ENCODE peak calls at places on chromosomes 6 and 20, in eight cellular contexts. R, S, F, E, K, O, Q and J are unnamed samples.

GRCh38 chr6:34834789-34835518 is 43.1 kb downstream of the BLTP3A start:
- DNase-seq in R (no peak), S (no peak), F (no peak), E (no peak), K (no peak), O (no peak), Q (no peak), J (no peak)

GRCh38 chr6:47483853-47484546 is 6.4 kb downstream of the CD2AP start:
- DNase-seq in R (no peak), S (no peak), F (no peak), E (no peak), K (no peak), O (no peak), Q (no peak), J (no peak)

GRCh38 chr20:50252715-50253500 is 62.3 kb downstream of the CEBPB start:
- DNase-seq in R (no peak), S (no peak), F (no peak), E (no peak), K (no peak), O (no peak), Q (no peak), J (no peak)

GRCh38 chr6:11667876-11668275 is 110.7 kb downstream of the ADTRP start:
- DNase-seq in R (no peak), S (no peak), F (no peak), E (no peak), K (no peak), O (no peak), Q (no peak), J (no peak)

GRCh38 chr6:106739387-106739786 is 110.0 kb downstream of the QRSL1 start:
- DNase-seq in R (no peak), S (peak; percentile 84), F (no peak), E (peak; percentile 59), K (peak; percentile 95), O (peak; percentile 38), Q (no peak), J (no peak)

GRCh38 chr6:111944541-111944940 is 71.3 kb upstream of the FYN start:
- DNase-seq in R (no peak), S (no peak), F (no peak), E (no peak), K (no peak), O (no peak), Q (no peak), J (no peak)

GRCh38 chr6:98831057-98832031 is 3.0 kb upstream of the POU3F2 start:
- DNase-seq in R (peak; percentile 40), S (no peak), F (no peak), E (no peak), K (no peak), O (no peak), Q (peak; percentile 23), J (no peak)

GRCh38 chr20:51122931-51123658 is 100.2 kb upstream of the KCNG1 start:
- DNase-seq in R (no peak), S (no peak), F (no peak), E (no peak), K (no peak), O (no peak), Q (no peak), J (no peak)

GRCh38 chr6:111730835-111731234 is 125.2 kb upstream of the TRAF3IP2 start:
- DNase-seq in R (no peak), S (peak; percentile 71), F (no peak), E (no peak), K (peak; percentile 18), O (no peak), Q (no peak), J (no peak)

GRCh38 chr20:19079536-19080299 is 132.7 kb upstream of the SLC24A3 start:
- DNase-seq in R (no peak), S (no peak), F (no peak), E (no peak), K (no peak), O (no peak), Q (no peak), J (no peak)

GRCh38 chr20:37538003-37538402 is 10.3 kb upstream of the BLCAP start:
- DNase-seq in R (no peak), S (no peak), F (no peak), E (no peak), K (no peak), O (no peak), Q (no peak), J (no peak)

GRCh38 chr6:158660331-158660730 is 10.5 kb downstream of the SYTL3 start:
- DNase-seq in R (peak; percentile 42), S (peak; percentile 52), F (no peak), E (no peak), K (peak; percentile 59), O (peak; percentile 67), Q (no peak), J (peak; percentile 54)

GRCh38 chr6:16746812-16747211 is 14.4 kb downstream of the ATXN1 start:
- DNase-seq in R (no peak), S (no peak), F (no peak), E (no peak), K (no peak), O (no peak), Q (no peak), J (no peak)

GRCh38 chr6:125718109-125718508 is 31.3 kb upstream of the HEY2 start:
- DNase-seq in R (no peak), S (no peak), F (no peak), E (no peak), K (no peak), O (no peak), Q (no peak), J (no peak)

GRCh38 chr6:128569737-128570438 is 49.5 kb upstream of the PTPRK start:
- DNase-seq in R (no peak), S (no peak), F (no peak), E (no peak), K (no peak), O (no peak), Q (no peak), J (no peak)

DNA sequence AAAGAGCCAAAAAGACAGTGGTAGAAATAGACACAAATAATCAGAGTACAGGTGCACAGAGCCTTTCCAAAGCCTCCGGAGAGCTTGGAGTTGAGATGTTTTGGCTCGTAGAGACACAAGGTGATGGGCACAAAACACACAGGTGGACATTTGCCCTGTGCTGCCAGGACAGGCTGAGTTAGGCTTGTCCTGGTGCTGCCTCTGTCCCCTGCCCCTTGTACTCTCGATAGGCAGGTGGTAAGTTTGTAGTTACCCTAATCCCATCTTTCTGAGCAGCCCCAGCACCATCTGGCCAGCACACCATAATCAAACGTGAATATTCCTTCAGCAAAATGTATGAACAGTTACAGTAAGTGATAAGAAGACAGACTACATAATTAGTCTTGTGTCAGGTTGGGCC is 95.5 kb downstream of the FOXC1 start:
- DNase-seq in R (no peak), S (no peak), F (no peak), E (no peak), K (no peak), O (no peak), Q (no peak), J (no peak)
- TF ChIP-seq CTCF in R (no peak), S (no peak), F (no peak), E (no peak), K (no peak), O (no peak), Q (no peak), J (no peak)

DNA sequence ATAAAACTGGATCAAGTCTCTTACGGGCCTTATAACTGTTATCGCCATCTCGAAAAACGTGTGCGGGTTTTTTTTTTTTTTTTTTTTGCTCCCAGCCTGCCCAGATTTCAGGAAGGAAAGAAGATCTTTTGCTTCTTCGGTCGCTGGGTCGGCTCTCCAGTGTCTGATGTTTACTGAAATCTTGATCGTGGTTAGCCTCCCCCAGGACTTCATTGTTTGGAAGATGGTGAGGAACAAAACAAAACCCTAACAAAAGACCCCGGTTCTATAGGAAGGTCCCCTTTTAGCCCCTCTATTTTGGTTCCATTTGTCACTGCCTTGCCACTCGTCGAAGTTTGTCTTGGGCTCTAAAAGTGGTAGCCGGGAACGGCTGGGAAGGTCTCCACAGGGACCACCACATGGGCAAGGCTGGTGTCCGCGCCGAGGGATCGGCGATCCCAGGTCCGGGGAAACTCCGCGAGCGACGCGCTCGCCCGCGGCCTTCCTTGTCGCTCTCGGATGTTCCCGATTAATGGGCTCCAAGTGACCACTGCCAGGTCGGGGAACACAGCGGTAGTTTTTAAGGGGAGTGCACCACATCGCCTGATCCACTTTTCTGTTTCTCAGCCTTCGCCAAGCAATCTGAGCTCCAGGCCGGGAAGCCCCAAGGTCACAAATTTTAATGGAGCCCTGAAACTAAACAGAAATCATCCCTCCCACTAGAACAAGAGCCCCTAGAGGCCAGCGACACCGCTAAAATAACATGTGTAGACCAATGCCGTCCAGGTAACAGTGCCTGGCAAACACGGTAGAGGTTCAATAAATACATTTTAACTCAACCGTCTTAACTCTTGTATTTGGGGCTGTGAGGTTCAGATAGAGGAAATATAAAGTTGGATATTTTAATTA is 27.0 kb downstream of the TRIM27 start:
- DNase-seq in R (peak; percentile 64), S (peak; percentile 51), F (peak; percentile 68), E (peak; percentile 60), K (peak; percentile 68), O (peak; percentile 79), Q (peak; percentile 53), J (peak; percentile 48)
- TF ChIP-seq CTCF in R (peak; percentile 17), S (no peak), F (no peak), E (peak; percentile 49), K (peak; percentile 34), O (peak; percentile 61), Q (no peak), J (peak; percentile 8)

GRCh38 chr6:72620866-72621242 is 1.0 kb upstream of the KCNQ5 start:
- DNase-seq in R (peak; percentile 17), S (no peak), F (no peak), E (no peak), K (peak; percentile 13), O (peak; percentile 41), Q (no peak), J (no peak)

GRCh38 chr6:72621243-72622093 is at the start of gene KCNQ5:
- DNase-seq in R (peak; percentile 33), S (no peak), F (peak; percentile 46), E (no peak), K (peak; percentile 25), O (peak; percentile 73), Q (peak; percentile 14), J (peak; percentile 65)

GRCh38 chr6:72623808-72624207 is 1.9 kb downstream of the KCNQ5 start:
- DNase-seq in R (no peak), S (no peak), F (no peak), E (no peak), K (no peak), O (peak; percentile 24), Q (no peak), J (no peak)

GRCh38 chr6:72619883-72620696 is 1.8 kb upstream of the KCNQ5 start:
- DNase-seq in R (peak; percentile 65), S (peak; percentile 30), F (peak; percentile 48), E (no peak), K (peak; percentile 65), O (peak; percentile 66), Q (peak; percentile 30), J (peak; percentile 79)

DNA sequence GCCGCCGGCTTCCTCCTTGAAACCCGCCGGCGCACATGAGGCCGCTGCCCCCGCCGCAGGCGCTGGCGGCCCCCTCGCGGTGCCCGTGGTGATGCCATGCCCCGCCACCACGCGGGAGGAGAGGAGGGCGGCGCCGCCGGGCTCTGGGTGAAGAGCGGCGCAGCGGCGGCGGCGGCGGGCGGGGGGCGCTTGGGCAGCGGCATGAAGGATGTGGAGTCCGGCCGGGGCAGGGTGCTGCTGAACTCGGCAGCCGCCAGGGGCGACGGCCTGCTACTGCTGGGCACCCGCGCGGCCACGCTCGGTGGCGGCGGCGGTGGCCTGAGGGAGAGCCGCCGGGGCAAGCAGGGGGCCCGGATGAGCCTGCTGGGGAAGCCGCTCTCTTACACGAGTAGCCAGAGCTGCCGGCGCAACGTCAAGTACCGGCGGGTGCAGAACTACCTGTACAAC is 253 bp downstream of the KCNQ5 start:
- DNase-seq in R (peak; percentile 71), S (peak; percentile 35), F (peak; percentile 55), E (no peak), K (peak; percentile 63), O (peak; percentile 86), Q (peak; percentile 52), J (peak; percentile 72)
- TF ChIP-seq CTCF in R (peak; percentile 39), S (no peak), F (no peak), E (peak; percentile 25), K (peak; percentile 39), O (peak; percentile 48), Q (no peak), J (peak; percentile 36)

GRCh38 chr20:17680836-17681740 is 954 bp downstream of the RRBP1 start:
- DNase-seq in R (peak; percentile 89), S (peak; percentile 89), F (peak; percentile 93), E (no peak), K (peak; percentile 83), O (peak; percentile 81), Q (peak; percentile 93), J (peak; percentile 95)
- TF ChIP-seq CTCF in R (peak; percentile 60), S (no peak), F (peak; percentile 61), E (peak; percentile 68), K (peak; percentile 93), O (no peak), Q (peak; percentile 57), J (peak; percentile 88)